ENCODE peak calls at places on chromosomes 13 and 19, in four cellular contexts. F, Q, T and W are unnamed samples.

GRCh38 chr13:113297370-113297871 is 382 bp downstream of the LAMP1 start:
- DNase-seq in F (peak; percentile 36), Q (peak; percentile 29), T (no peak), W (no peak)

GRCh38 chr19:29256516-29256915 is 43.6 kb upstream of the UQCRFS1 start:
- DNase-seq in F (no peak), Q (no peak), T (no peak), W (no peak)

GRCh38 chr19:13212759-13213330 is 62.6 kb downstream of the IER2 start:
- DNase-seq in F (peak; percentile 43), Q (peak; percentile 47), T (peak; percentile 50), W (peak; percentile 20)

GRCh38 chr13:60091573-60091972 is 72.2 kb downstream of the DIAPH3 start:
- DNase-seq in F (no peak), Q (no peak), T (no peak), W (no peak)

GRCh38 chr13:111177081-111177711 is 62.1 kb downstream of the ARHGEF7 start:
- DNase-seq in F (peak; percentile 33), Q (no peak), T (peak; percentile 19), W (no peak)

GRCh38 chr13:26847281-26847680 is 86.7 kb upstream of the GPR12 start:
- DNase-seq in F (no peak), Q (no peak), T (peak; percentile 13), W (no peak)

GRCh38 chr13:41145136-41145908 is 12.7 kb upstream of the KBTBD6 start:
- DNase-seq in F (no peak), Q (peak; percentile 20), T (no peak), W (no peak)

GRCh38 chr13:70171151-70171550 is 62.9 kb upstream of the KLHL1 start:
- DNase-seq in F (no peak), Q (no peak), T (no peak), W (no peak)

GRCh38 chr13:37870895-37871550 is 1.5 kb upstream of the TRPC4 start:
- DNase-seq in F (no peak), Q (peak; percentile 28), T (no peak), W (no peak)

GRCh38 chr19:2228157-2229030 is 7.7 kb downstream of the PLEKHJ1 start:
- DNase-seq in F (no peak), Q (no peak), T (no peak), W (no peak)

GRCh38 chr13:61965756-61966155 is 550.1 kb upstream of the PCDH20 start:
- DNase-seq in F (no peak), Q (no peak), T (no peak), W (no peak)

GRCh38 chr13:103371271-103371670 is 305.1 kb upstream of the SLC10A2 start:
- DNase-seq in F (no peak), Q (no peak), T (no peak), W (no peak)

GRCh38 chr19:53903055-53903680 is 5.9 kb upstream of the CACNG7 start:
- DNase-seq in F (no peak), Q (no peak), T (peak; percentile 91), W (no peak)

GRCh38 chr19:4910594-4911273 is 1.4 kb downstream of the UHRF1 start:
- DNase-seq in F (no peak), Q (peak; percentile 69), T (no peak), W (no peak)

GRCh38 chr19:1324249-1324791 is 38.6 kb downstream of the EFNA2 start:
- DNase-seq in F (no peak), Q (no peak), T (no peak), W (no peak)

GRCh38 chr19:47819841-47820244 is 1.9 kb upstream of the CRX start:
- DNase-seq in F (no peak), Q (no peak), T (peak; percentile 55), W (no peak)

GRCh38 chr13:72567566-72567965 is 159.9 kb downstream of the MZT1 start:
- DNase-seq in F (no peak), Q (no peak), T (no peak), W (no peak)

GRCh38 chr19:10981496-10981895 is 20.7 kb downstream of the SMARCA4 start:
- DNase-seq in F (no peak), Q (peak; percentile 38), T (no peak), W (no peak)